ENCODE peak calls at places on chromosome 21, in eight cellular contexts. V is M059J, O is HS-5, Q is GM03348, T is B cell, W is A549, M is anterior cingulate cortex, Z is GDM1. F is an unnamed sample.

GRCh38 chr21:42561742-42562141 is 48.1 kb downstream of the SLC37A1 start:
- DNase-seq in V (no peak), O (no peak), Q (no peak), T (no peak), W (no peak), M (no peak), Z (no peak), F (no peak)

GRCh38 chr21:45747802-45748445 is 104.4 kb downstream of the PCBP3 start:
- DNase-seq in V (peak; percentile 83), O (peak; percentile 5), Q (peak; percentile 86), T (no peak), W (peak; percentile 23), M (peak; percentile 16), Z (no peak), F (no peak)

GRCh38 chr21:16285646-16286223 is 556.0 kb downstream of the USP25 start:
- DNase-seq in V (no peak), O (no peak), Q (no peak), T (no peak), W (no peak), M (no peak), Z (no peak), F (no peak)

GRCh38 chr21:39182016-39182415 is 1.2 kb downstream of the PSMG1 start:
- DNase-seq in V (no peak), O (no peak), Q (no peak), T (no peak), W (no peak), M (no peak), Z (no peak), F (no peak)

GRCh38 chr21:43904316-43904925 is 39.4 kb downstream of the AGPAT3 start:
- DNase-seq in V (no peak), O (no peak), Q (no peak), T (no peak), W (no peak), M (no peak), Z (no peak), F (no peak)

GRCh38 chr21:41086551-41086950 is 81.4 kb upstream of the BACE2 start:
- DNase-seq in V (no peak), O (no peak), Q (no peak), T (no peak), W (no peak), M (no peak), Z (no peak), F (no peak)

GRCh38 chr21:39189857-39190604 is 6.8 kb upstream of the PSMG1 start:
- DNase-seq in V (no peak), O (peak; percentile 11), Q (no peak), T (no peak), W (no peak), M (no peak), Z (no peak), F (no peak)

GRCh38 chr21:41180752-41181151 is 12.8 kb downstream of the BACE2 start:
- DNase-seq in V (peak; percentile 49), O (no peak), Q (no peak), T (no peak), W (no peak), M (no peak), Z (no peak), F (no peak)

GRCh38 chr21:28283652-28284490 is 708.8 kb downstream of the LTN1 start:
- DNase-seq in V (peak; percentile 82), O (no peak), Q (peak; percentile 67), T (no peak), W (no peak), M (no peak), Z (no peak), F (no peak)

GRCh38 chr21:33801424-33802405 is 113.9 kb downstream of the ATP5PO start:
- DNase-seq in V (peak; percentile 97), O (peak; percentile 22), Q (no peak), T (no peak), W (peak; percentile 71), M (no peak), Z (peak; percentile 39), F (no peak)

GRCh38 chr21:41877901-41878830 is 978 bp downstream of the PRDM15 start:
- DNase-seq in V (peak; percentile 37), O (peak; percentile 3), Q (peak; percentile 75), T (peak; percentile 72), W (peak; percentile 7), M (no peak), Z (peak; percentile 19), F (no peak)

GRCh38 chr21:42146251-42146805 is 72.6 kb upstream of the ABCG1 start:
- DNase-seq in V (no peak), O (no peak), Q (no peak), T (no peak), W (no peak), M (no peak), Z (no peak), F (no peak)

GRCh38 chr21:29342394-29342957 is 43.8 kb downstream of the BACH1 start:
- DNase-seq in V (peak; percentile 98), O (peak; percentile 95), Q (peak; percentile 86), T (no peak), W (peak; percentile 11), M (no peak), Z (no peak), F (no peak)

GRCh38 chr21:39885119-39885848 is 18.0 kb downstream of the PCP4 start:
- DNase-seq in V (peak; percentile 9), O (no peak), Q (no peak), T (no peak), W (no peak), M (peak; percentile 33), Z (no peak), F (no peak)

GRCh38 chr21:15063081-15063820 is 1.5 kb downstream of the NRIP1 start:
- DNase-seq in V (peak; percentile 29), O (no peak), Q (no peak), T (no peak), W (no peak), M (no peak), Z (no peak), F (no peak)

GRCh38 chr21:16125274-16125673 is 395.5 kb downstream of the USP25 start:
- DNase-seq in V (peak; percentile 63), O (peak; percentile 15), Q (no peak), T (no peak), W (no peak), M (no peak), Z (no peak), F (no peak)

GRCh38 chr21:32306021-32306780 is 7.5 kb downstream of the MRAP start:
- DNase-seq in V (no peak), O (no peak), Q (no peak), T (no peak), W (peak; percentile 17), M (peak; percentile 85), Z (no peak), F (no peak)

GRCh38 chr21:41663805-41664788 is 102.8 kb downstream of the RIPK4 start:
- DNase-seq in V (peak; percentile 82), O (no peak), Q (no peak), T (no peak), W (peak; percentile 65), M (no peak), Z (no peak), F (no peak)

GRCh38 chr21:33698088-33698487 is 55.8 kb downstream of the ITSN1 start:
- DNase-seq in V (no peak), O (no peak), Q (no peak), T (no peak), W (no peak), M (no peak), Z (no peak), F (no peak)

GRCh38 chr21:44583800-44584147 is 3.4 kb upstream of the KRTAP10-5 start:
- DNase-seq in V (no peak), O (no peak), Q (no peak), T (no peak), W (no peak), M (no peak), Z (no peak), F (no peak)

GRCh38 chr21:35578831-35579470 is 481.4 kb downstream of the SETD4 start:
- DNase-seq in V (peak; percentile 78), O (no peak), Q (no peak), T (no peak), W (no peak), M (no peak), Z (no peak), F (no peak)

GRCh38 chr21:41241341-41241740 is 73.4 kb downstream of the BACE2 start:
- DNase-seq in V (no peak), O (no peak), Q (no peak), T (no peak), W (no peak), M (no peak), Z (no peak), F (no peak)

GRCh38 chr21:36185498-36185897 is 28.9 kb downstream of the DOP1B start:
- DNase-seq in V (no peak), O (no peak), Q (no peak), T (no peak), W (no peak), M (no peak), Z (no peak), F (no peak)

F was measured in stimulated activated CD8-positive, alpha-beta memory T cell treated with anti-CD3 and anti-CD28 coated beads, Interleukin-15, amount 100 ng/mL, for 1 hour.